ENCODE peak calls at places on chromosomes 3 and 15, in five cellular contexts. T, N, Q, E and K are unnamed samples.

GRCh38 chr3:46845860-46846623 is 17.2 kb downstream of the MYL3 start:
- DNase-seq in N (peak; percentile 91), E (peak; percentile 73), T (peak; percentile 45), Q (peak; percentile 32), K (peak; percentile 68)

GRCh38 chr3:136330900-136331299 is 80.8 kb downstream of the PCCB start:
- DNase-seq in E (no peak), T (no peak), N (no peak), Q (no peak), K (no peak)

GRCh38 chr3:21839592-21839991 is 88.6 kb upstream of the ZNF385D start:
- DNase-seq in E (no peak), Q (no peak), N (no peak), T (no peak), K (no peak)

GRCh38 chr3:31980530-31981205 is 394 bp downstream of the OSBPL10 start:
- DNase-seq in N (peak; percentile 91), Q (no peak), E (peak; percentile 43), T (peak; percentile 20), K (peak; percentile 70)

GRCh38 chr3:138507524-138507923 is 73.1 kb downstream of the ESYT3 start:
- DNase-seq in N (no peak), T (no peak), E (no peak), Q (no peak), K (no peak)

GRCh38 chr3:23740517-23741402 is 65.0 kb upstream of the UBE2E1 start:
- DNase-seq in N (no peak), T (no peak), Q (no peak), E (peak; percentile 45), K (no peak)

GRCh38 chr15:63892794-63893441 is 59.2 kb upstream of the HERC1 start:
- DNase-seq in Q (peak; percentile 40), E (peak; percentile 81), N (no peak), T (no peak), K (no peak)

GRCh38 chr15:65824031-65824743 is 32.1 kb upstream of the DENND4A start:
- DNase-seq in Q (no peak), E (no peak), T (no peak), N (no peak), K (peak; percentile 68)

GRCh38 chr15:31036783-31037182 is 45.4 kb upstream of the MTMR10 start:
- DNase-seq in T (no peak), Q (no peak), N (no peak), E (no peak), K (no peak)

GRCh38 chr3:120838441-120839091 is 69.4 kb upstream of the STXBP5L start:
- DNase-seq in N (no peak), Q (no peak), E (no peak), T (no peak), K (no peak)

GRCh38 chr15:74978503-74978902 is 16.9 kb upstream of the SCAMP5 start:
- DNase-seq in Q (no peak), T (no peak), E (peak; percentile 68), N (peak; percentile 12), K (no peak)

GRCh38 chr15:101264011-101264410 is 12.2 kb upstream of the CHSY1 start:
- DNase-seq in N (no peak), E (no peak), Q (no peak), T (no peak), K (no peak)

GRCh38 chr3:40152482-40153133 is 156.9 kb upstream of the EIF1B start:
- DNase-seq in Q (no peak), T (no peak), N (no peak), E (no peak), K (no peak)

GRCh38 chr3:65595997-65596300 is 442.8 kb downstream of the MAGI1 start:
- DNase-seq in Q (no peak), T (no peak), N (no peak), E (no peak), K (no peak)

GRCh38 chr3:16179261-16179660 is 4.8 kb downstream of the GALNT15 start:
- DNase-seq in Q (no peak), T (no peak), N (no peak), E (no peak), K (no peak)

GRCh38 chr3:195701042-195701910 is 19.5 kb upstream of the MUC20 start:
- DNase-seq in E (no peak), N (peak; percentile 74), Q (no peak), T (no peak), K (no peak)

GRCh38 chr3:32954506-32954905 is 3.1 kb downstream of the CCR4 start:
- DNase-seq in T (no peak), Q (no peak), E (no peak), N (no peak), K (no peak)

GRCh38 chr3:69462826-69463100 is 76.9 kb upstream of the FRMD4B start:
- DNase-seq in T (no peak), Q (no peak), N (no peak), E (no peak), K (no peak)

GRCh38 chr3:12725436-12725835 is 33.6 kb downstream of the TMEM40 start:
- DNase-seq in E (no peak), T (no peak), Q (no peak), N (no peak), K (no peak)

GRCh38 chr15:35023794-35024193 is 35.7 kb upstream of the ZNF770 start:
- DNase-seq in N (no peak), T (no peak), Q (no peak), E (no peak), K (no peak)

GRCh38 chr15:74222705-74223104 is 13.4 kb upstream of the CCDC33 start:
- DNase-seq in T (no peak), N (no peak), E (no peak), Q (no peak), K (no peak)

GRCh38 chr15:67040277-67040676 is 25.1 kb upstream of the SMAD3 start:
- DNase-seq in N (no peak), T (no peak), Q (no peak), E (no peak), K (no peak)

GRCh38 chr15:67070150-67070549 is 4.7 kb downstream of the SMAD3 start:
- DNase-seq in T (no peak), N (no peak), E (no peak), Q (no peak), K (no peak)

GRCh38 chr3:194868831-194869230 is 183.1 kb downstream of the FAM43A start:
- DNase-seq in Q (no peak), E (no peak), N (no peak), T (no peak), K (no peak)